ENCODE peak calls at places on chromosomes 7 and 10, in six cellular contexts. P, E, C, V, M and Q are unnamed samples.

GRCh38 chr10:73920084-73920483 is 9.2 kb downstream of the PLAU start:
- DNase-seq in P (no peak), E (peak), C (no peak), V (no peak), M (no peak), Q (peak)

GRCh38 chr7:44283381-44284211 is 41.8 kb downstream of the CAMK2B start:
- DNase-seq in P (no peak), E (peak), C (no peak), V (peak), M (no peak), Q (peak)

GRCh38 chr7:35875292-35875691 is 74.4 kb downstream of the SEPTIN7 start:
- DNase-seq in P (no peak), E (no peak), C (no peak), V (no peak), M (no peak), Q (no peak)

GRCh38 chr7:156680281-156680680 is 39.7 kb downstream of the RNF32 start:
- DNase-seq in P (no peak), E (no peak), C (no peak), V (no peak), M (no peak), Q (no peak)

GRCh38 chr7:129903935-129904334 is 48.8 kb downstream of the UBE2H start:
- DNase-seq in P (no peak), E (no peak), C (no peak), V (no peak), M (no peak), Q (no peak)

GRCh38 chr7:45347804-45348203 is 190.2 kb downstream of the RAMP3 start:
- DNase-seq in P (no peak), E (no peak), C (no peak), V (no peak), M (no peak), Q (no peak)

GRCh38 chr7:149686001-149686400 is 87.4 kb downstream of the ZNF467 start:
- DNase-seq in P (no peak), E (no peak), C (no peak), V (no peak), M (no peak), Q (no peak)

GRCh38 chr7:106071999-106072714 is 40.0 kb downstream of the SYPL1 start:
- DNase-seq in P (no peak), E (no peak), C (no peak), V (no peak), M (no peak), Q (peak)

GRCh38 chr10:71475243-71475871 is 78.6 kb downstream of the CDH23 start:
- DNase-seq in P (no peak), E (peak), C (no peak), V (no peak), M (no peak), Q (peak)

GRCh38 chr7:20219446-20220292 is 2.5 kb upstream of the MACC1 start:
- DNase-seq in P (no peak), E (peak), C (no peak), V (peak), M (no peak), Q (peak)